ENCODE peak calls at places on chromosomes 4 and X, in nine cellular contexts. One of them, this sample, is unnamed. For H3K4me1, the result is how much of the 10 kb centered on the place peaks cover.

GRCh38 chr4:37675587-37676290 is 10.4 kb downstream of the RELL1 start:
- DNase-seq in lower lobe of right lung: no peak
- DNase-seq in psoas muscle: no peak
- DNase-seq in cardiac muscle cell: no peak
- DNase-seq in neural progenitor cell: no peak
- DNase-seq in heart right ventricle: no peak
- DNase-seq in Peyer's patch: peak
- DNase-seq in aorta: no peak
- DNase-seq in tibial nerve: no peak
- DNase-seq in this sample: no peak

GRCh38 chr4:52939325-52939724 is 77.2 kb downstream of the RASL11B start:
- DNase-seq in lower lobe of right lung: no peak
- DNase-seq in psoas muscle: no peak
- DNase-seq in cardiac muscle cell: no peak
- DNase-seq in neural progenitor cell: no peak
- DNase-seq in heart right ventricle: no peak
- DNase-seq in Peyer's patch: no peak
- DNase-seq in aorta: no peak
- DNase-seq in tibial nerve: no peak
- DNase-seq in this sample: no peak

GRCh38 chrX:140508958-140509357 is 4.1 kb upstream of the SOX3 start:
- DNase-seq in lower lobe of right lung: no peak
- DNase-seq in psoas muscle: no peak
- DNase-seq in cardiac muscle cell: no peak
- DNase-seq in neural progenitor cell: peak
- DNase-seq in heart right ventricle: no peak
- DNase-seq in Peyer's patch: no peak
- DNase-seq in aorta: no peak
- DNase-seq in tibial nerve: no peak
- DNase-seq in this sample: no peak

GRCh38 chrX:7073336-7073735 is 74.2 kb upstream of the STS start:
- DNase-seq in lower lobe of right lung: no peak
- DNase-seq in psoas muscle: no peak
- DNase-seq in cardiac muscle cell: no peak
- DNase-seq in neural progenitor cell: no peak
- DNase-seq in heart right ventricle: no peak
- DNase-seq in Peyer's patch: no peak
- DNase-seq in aorta: no peak
- DNase-seq in tibial nerve: no peak
- DNase-seq in this sample: no peak

GRCh38 chr4:101835121-101835904 is 44.8 kb downstream of the BANK1 start:
- DNase-seq in lower lobe of right lung: no peak
- DNase-seq in psoas muscle: no peak
- DNase-seq in cardiac muscle cell: peak
- DNase-seq in neural progenitor cell: no peak
- DNase-seq in heart right ventricle: peak
- DNase-seq in Peyer's patch: no peak
- DNase-seq in aorta: no peak
- DNase-seq in tibial nerve: peak
- DNase-seq in this sample: peak

GRCh38 chr4:54099287-54099958 is 540 bp upstream of the GSX2 start:
- DNase-seq in lower lobe of right lung: no peak
- DNase-seq in psoas muscle: no peak
- DNase-seq in cardiac muscle cell: no peak
- DNase-seq in neural progenitor cell: peak
- DNase-seq in heart right ventricle: no peak
- DNase-seq in Peyer's patch: no peak
- DNase-seq in aorta: no peak
- DNase-seq in tibial nerve: no peak
- DNase-seq in this sample: peak

GRCh38 chr4:56979674-56980073 is 978 bp downstream of the POLR2B start:
- DNase-seq in lower lobe of right lung: no peak
- DNase-seq in psoas muscle: no peak
- DNase-seq in cardiac muscle cell: peak
- DNase-seq in neural progenitor cell: peak
- DNase-seq in heart right ventricle: no peak
- DNase-seq in Peyer's patch: peak
- DNase-seq in aorta: peak
- DNase-seq in tibial nerve: no peak
- DNase-seq in this sample: no peak

GRCh38 chr4:55993994-55994657 is 45.4 kb downstream of the CEP135 start:
- DNase-seq in lower lobe of right lung: no peak
- DNase-seq in psoas muscle: no peak
- DNase-seq in cardiac muscle cell: no peak
- DNase-seq in neural progenitor cell: no peak
- DNase-seq in heart right ventricle: no peak
- DNase-seq in Peyer's patch: no peak
- DNase-seq in aorta: no peak
- DNase-seq in tibial nerve: no peak
- DNase-seq in this sample: no peak

GRCh38 chrX:111244238-111244750 is 26.0 kb downstream of the CAPN6 start:
- DNase-seq in lower lobe of right lung: no peak
- DNase-seq in psoas muscle: no peak
- DNase-seq in cardiac muscle cell: peak
- DNase-seq in neural progenitor cell: peak
- DNase-seq in heart right ventricle: no peak
- DNase-seq in Peyer's patch: no peak
- DNase-seq in aorta: no peak
- DNase-seq in tibial nerve: no peak
- DNase-seq in this sample: peak

GRCh38 chr4:78476108-78476704 is 75.4 kb upstream of the ANXA3 start:
- DNase-seq in lower lobe of right lung: no peak
- DNase-seq in psoas muscle: no peak
- DNase-seq in cardiac muscle cell: no peak
- DNase-seq in neural progenitor cell: no peak
- DNase-seq in heart right ventricle: no peak
- DNase-seq in Peyer's patch: no peak
- DNase-seq in aorta: no peak
- DNase-seq in tibial nerve: no peak
- DNase-seq in this sample: no peak

GRCh38 chr4:76703676-76704075 is 194.3 kb downstream of the SOWAHB start:
- DNase-seq in lower lobe of right lung: no peak
- DNase-seq in psoas muscle: no peak
- DNase-seq in cardiac muscle cell: no peak
- DNase-seq in neural progenitor cell: no peak
- DNase-seq in heart right ventricle: no peak
- DNase-seq in Peyer's patch: no peak
- DNase-seq in aorta: no peak
- DNase-seq in tibial nerve: no peak
- DNase-seq in this sample: no peak

GRCh38 chr4:153988446-153988845 is 199.6 kb upstream of the SFRP2 start:
- DNase-seq in lower lobe of right lung: no peak
- DNase-seq in psoas muscle: no peak
- DNase-seq in cardiac muscle cell: no peak
- DNase-seq in neural progenitor cell: no peak
- DNase-seq in heart right ventricle: no peak
- DNase-seq in Peyer's patch: no peak
- DNase-seq in aorta: no peak
- DNase-seq in tibial nerve: no peak
- DNase-seq in this sample: no peak

GRCh38 chr4:1536579-1537409 is 130.6 kb upstream of the NKX1-1 start:
- DNase-seq in lower lobe of right lung: peak
- DNase-seq in psoas muscle: peak
- DNase-seq in cardiac muscle cell: no peak
- DNase-seq in neural progenitor cell: no peak
- DNase-seq in heart right ventricle: no peak
- DNase-seq in Peyer's patch: no peak
- DNase-seq in aorta: peak
- DNase-seq in tibial nerve: no peak
- DNase-seq in this sample: no peak

GRCh38 chrX:40327085-40327484 is 229.3 kb upstream of the BCOR start:
- DNase-seq in lower lobe of right lung: no peak
- DNase-seq in psoas muscle: no peak
- DNase-seq in cardiac muscle cell: no peak
- DNase-seq in neural progenitor cell: no peak
- DNase-seq in heart right ventricle: no peak
- DNase-seq in Peyer's patch: no peak
- DNase-seq in aorta: no peak
- DNase-seq in tibial nerve: no peak
- DNase-seq in this sample: no peak

GRCh38 chrX:124518888-124519287 is 172.5 kb downstream of the SH2D1A start:
- DNase-seq in lower lobe of right lung: no peak
- DNase-seq in psoas muscle: no peak
- DNase-seq in cardiac muscle cell: no peak
- DNase-seq in neural progenitor cell: no peak
- DNase-seq in heart right ventricle: no peak
- DNase-seq in Peyer's patch: no peak
- DNase-seq in aorta: no peak
- DNase-seq in tibial nerve: no peak
- DNase-seq in this sample: no peak

GRCh38 chr4:112436987-112437386 is 79.0 kb downstream of the NEUROG2 start:
- DNase-seq in lower lobe of right lung: no peak
- DNase-seq in psoas muscle: no peak
- DNase-seq in cardiac muscle cell: no peak
- DNase-seq in neural progenitor cell: no peak
- DNase-seq in heart right ventricle: no peak
- DNase-seq in Peyer's patch: no peak
- DNase-seq in aorta: no peak
- DNase-seq in tibial nerve: no peak
- DNase-seq in this sample: no peak

GRCh38 chr4:146442801-146443200 is 78.9 kb downstream of the SLC10A7 start:
- DNase-seq in lower lobe of right lung: no peak
- DNase-seq in psoas muscle: no peak
- DNase-seq in cardiac muscle cell: no peak
- DNase-seq in neural progenitor cell: no peak
- DNase-seq in heart right ventricle: no peak
- DNase-seq in Peyer's patch: no peak
- DNase-seq in aorta: no peak
- DNase-seq in tibial nerve: no peak
- DNase-seq in this sample: peak

GRCh38 chr4:99149620-99150019 is 5.5 kb upstream of the ADH4 start:
- DNase-seq in lower lobe of right lung: no peak
- DNase-seq in psoas muscle: no peak
- DNase-seq in cardiac muscle cell: no peak
- DNase-seq in neural progenitor cell: no peak
- DNase-seq in heart right ventricle: no peak
- DNase-seq in Peyer's patch: no peak
- DNase-seq in aorta: no peak
- DNase-seq in tibial nerve: no peak
- DNase-seq in this sample: no peak

GRCh38 chrX:78831523-78831922 is 84.0 kb downstream of the LPAR4 start:
- DNase-seq in lower lobe of right lung: no peak
- DNase-seq in psoas muscle: no peak
- DNase-seq in cardiac muscle cell: no peak
- DNase-seq in neural progenitor cell: no peak
- DNase-seq in heart right ventricle: no peak
- DNase-seq in Peyer's patch: no peak
- DNase-seq in aorta: no peak
- DNase-seq in tibial nerve: no peak
- DNase-seq in this sample: no peak

DNA sequence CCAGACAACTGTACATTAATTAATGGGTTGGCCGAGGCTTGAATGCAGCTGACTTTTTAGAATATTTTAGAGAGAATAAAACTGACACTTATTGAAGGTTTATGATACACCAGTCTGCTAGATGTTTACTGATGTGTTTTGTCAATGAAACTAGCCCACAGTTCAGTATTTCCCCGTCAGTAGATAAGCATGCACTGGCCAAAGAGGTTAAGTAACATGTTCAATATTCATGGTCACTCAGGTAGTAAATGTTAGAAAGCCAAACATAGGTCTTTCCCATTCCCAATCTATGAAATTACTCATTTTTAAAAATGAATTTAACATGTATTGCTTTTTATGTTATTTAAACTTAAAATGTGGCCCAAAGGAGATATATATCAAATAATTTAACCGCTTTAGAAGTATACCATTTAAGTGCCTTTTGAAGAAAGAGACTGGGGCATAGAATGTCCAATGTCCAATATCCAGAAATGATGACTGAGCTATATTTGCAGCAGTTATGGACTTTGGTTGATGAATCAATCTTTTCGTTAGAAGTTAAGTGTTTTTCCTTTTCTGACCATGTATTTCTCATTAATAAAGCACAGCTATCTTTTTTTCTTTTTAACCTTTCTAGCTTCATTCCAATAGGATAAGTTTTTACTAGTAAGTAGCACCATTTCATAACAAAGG is 156.1 kb downstream of the RAPGEF2 start:
- DNase-seq in lower lobe of right lung: no peak
- DNase-seq in psoas muscle: no peak
- DNase-seq in cardiac muscle cell: no peak
- DNase-seq in neural progenitor cell: no peak
- DNase-seq in heart right ventricle: no peak
- DNase-seq in Peyer's patch: no peak
- DNase-seq in aorta: no peak
- DNase-seq in tibial nerve: no peak
- DNase-seq in this sample: no peak
- H3K4me1 ChIP-seq in lower lobe of right lung: under half
- H3K4me1 ChIP-seq in psoas muscle: under half
- H3K4me1 ChIP-seq in cardiac muscle cell: under half
- H3K4me1 ChIP-seq in neural progenitor cell: under half
- H3K4me1 ChIP-seq in heart right ventricle: half or more
- H3K4me1 ChIP-seq in Peyer's patch: under half
- H3K4me1 ChIP-seq in aorta: under half
- H3K4me1 ChIP-seq in tibial nerve: under half
- H3K4me1 ChIP-seq in this sample: under half

DNA sequence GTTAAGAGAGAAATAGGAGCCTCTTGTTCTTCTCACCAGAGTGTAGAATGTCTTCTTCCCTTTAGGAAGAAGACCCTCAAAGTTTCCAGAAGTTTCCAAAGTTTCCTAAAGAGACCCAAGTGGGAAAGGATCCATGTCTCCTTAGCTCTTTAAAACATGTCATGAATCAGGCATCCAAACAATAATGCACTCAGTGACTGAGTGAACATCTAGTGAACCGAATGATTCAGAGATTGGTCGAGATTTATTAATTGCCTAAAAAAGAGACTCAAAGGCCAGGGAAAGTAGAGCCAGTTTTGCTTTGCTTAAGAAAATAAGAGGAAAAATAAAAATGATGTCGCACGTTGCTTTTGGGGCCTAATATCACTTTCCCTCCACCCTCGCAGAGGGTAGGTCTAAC is 29.4 kb downstream of the FGF5 start:
- DNase-seq in lower lobe of right lung: no peak
- DNase-seq in psoas muscle: no peak
- DNase-seq in cardiac muscle cell: no peak
- DNase-seq in neural progenitor cell: no peak
- DNase-seq in heart right ventricle: no peak
- DNase-seq in Peyer's patch: no peak
- DNase-seq in aorta: no peak
- DNase-seq in tibial nerve: no peak
- DNase-seq in this sample: no peak
- H3K4me1 ChIP-seq in lower lobe of right lung: under half
- H3K4me1 ChIP-seq in psoas muscle: under half
- H3K4me1 ChIP-seq in cardiac muscle cell: under half
- H3K4me1 ChIP-seq in neural progenitor cell: under half
- H3K4me1 ChIP-seq in heart right ventricle: under half
- H3K4me1 ChIP-seq in Peyer's patch: under half
- H3K4me1 ChIP-seq in aorta: under half
- H3K4me1 ChIP-seq in tibial nerve: under half
- H3K4me1 ChIP-seq in this sample: under half

GRCh38 chr4:8197521-8197920 is 1.6 kb upstream of the SH3TC1 start:
- DNase-seq in lower lobe of right lung: no peak
- DNase-seq in psoas muscle: no peak
- DNase-seq in cardiac muscle cell: no peak
- DNase-seq in neural progenitor cell: no peak
- DNase-seq in heart right ventricle: no peak
- DNase-seq in Peyer's patch: no peak
- DNase-seq in aorta: no peak
- DNase-seq in tibial nerve: no peak
- DNase-seq in this sample: peak
- H3K4me1 ChIP-seq in lower lobe of right lung: half or more
- H3K4me1 ChIP-seq in psoas muscle: under half
- H3K4me1 ChIP-seq in cardiac muscle cell: under half
- H3K4me1 ChIP-seq in neural progenitor cell: under half
- H3K4me1 ChIP-seq in heart right ventricle: half or more
- H3K4me1 ChIP-seq in Peyer's patch: under half
- H3K4me1 ChIP-seq in aorta: under half
- H3K4me1 ChIP-seq in tibial nerve: under half
- H3K4me1 ChIP-seq in this sample: under half

GRCh38 chr4:8214091-8214490 is 15.0 kb downstream of the SH3TC1 start:
- DNase-seq in lower lobe of right lung: no peak
- DNase-seq in psoas muscle: no peak
- DNase-seq in cardiac muscle cell: no peak
- DNase-seq in neural progenitor cell: no peak
- DNase-seq in heart right ventricle: no peak
- DNase-seq in Peyer's patch: no peak
- DNase-seq in aorta: no peak
- DNase-seq in tibial nerve: no peak
- DNase-seq in this sample: no peak
- H3K4me1 ChIP-seq in lower lobe of right lung: under half
- H3K4me1 ChIP-seq in psoas muscle: under half
- H3K4me1 ChIP-seq in cardiac muscle cell: under half
- H3K4me1 ChIP-seq in neural progenitor cell: under half
- H3K4me1 ChIP-seq in heart right ventricle: under half
- H3K4me1 ChIP-seq in Peyer's patch: under half
- H3K4me1 ChIP-seq in aorta: under half
- H3K4me1 ChIP-seq in tibial nerve: under half
- H3K4me1 ChIP-seq in this sample: under half

This sample was measured in osteoblast.